ENCODE peak calls at places on chromosomes 2 and 18, in nine cellular contexts. J, X, M, K, H, L, B, A and D are unnamed samples.

GRCh38 chr2:64383016-64383588 is 70.9 kb upstream of the LGALSL start:
- DNase-seq in J (no peak), X (no peak), M (no peak), K (no peak), H (no peak), L (no peak), B (no peak), A (no peak), D (no peak)

GRCh38 chr18:52237551-52237950 is 102.4 kb upstream of the DCC start:
- DNase-seq in J (peak), X (no peak), M (no peak), K (no peak), H (no peak), L (no peak), B (no peak), A (no peak), D (peak)

GRCh38 chr2:230866704-230867561 is 2.2 kb downstream of the ITM2C start:
- DNase-seq in J (peak), X (no peak), M (no peak), K (peak), H (peak), L (no peak), B (peak), A (no peak), D (no peak)

GRCh38 chr2:174951746-174952145 is 53.4 kb downstream of the CHN1 start:
- DNase-seq in J (no peak), X (no peak), M (no peak), K (no peak), H (peak), L (no peak), B (no peak), A (no peak), D (peak)

GRCh38 chr2:31205186-31205585 is 12.1 kb downstream of the CAPN14 start:
- DNase-seq in J (no peak), X (no peak), M (no peak), K (no peak), H (no peak), L (no peak), B (no peak), A (no peak), D (no peak)

GRCh38 chr2:32564417-32565035 is 63.3 kb upstream of the TTC27 start:
- DNase-seq in J (no peak), X (peak), M (no peak), K (no peak), H (no peak), L (no peak), B (no peak), A (no peak), D (no peak)

GRCh38 chr2:153870308-153870707 is 1.4 kb upstream of the GALNT13 start:
- DNase-seq in J (no peak), X (peak), M (no peak), K (no peak), H (peak), L (no peak), B (no peak), A (no peak), D (peak)

GRCh38 chr18:67770520-67770919 is 254.0 kb upstream of the DSEL start:
- DNase-seq in J (no peak), X (no peak), M (no peak), K (no peak), H (no peak), L (no peak), B (no peak), A (no peak), D (no peak)

GRCh38 chr2:44951124-44951523 is 9.6 kb downstream of the SIX3 start:
- DNase-seq in J (no peak), X (no peak), M (no peak), K (no peak), H (no peak), L (peak), B (no peak), A (no peak), D (no peak)

GRCh38 chr2:162226836-162227235 is 16.4 kb downstream of the FAP start:
- DNase-seq in J (no peak), X (no peak), M (no peak), K (no peak), H (no peak), L (no peak), B (no peak), A (no peak), D (no peak)

GRCh38 chr2:12819098-12819465 is 102.3 kb downstream of the TRIB2 start:
- DNase-seq in J (peak), X (no peak), M (no peak), K (no peak), H (no peak), L (no peak), B (peak), A (no peak), D (peak)

GRCh38 chr2:104321141-104321799 is 532.6 kb upstream of the POU3F3 start:
- DNase-seq in J (no peak), X (no peak), M (peak), K (no peak), H (no peak), L (no peak), B (no peak), A (no peak), D (no peak)

GRCh38 chr18:9478545-9478944 is 3.2 kb downstream of the RALBP1 start:
- DNase-seq in J (no peak), X (no peak), M (no peak), K (no peak), H (no peak), L (no peak), B (peak), A (no peak), D (no peak)

GRCh38 chr2:117085719-117086118 is 728.8 kb upstream of the DDX18 start:
- DNase-seq in J (no peak), X (no peak), M (no peak), K (no peak), H (no peak), L (no peak), B (no peak), A (no peak), D (no peak)

GRCh38 chr2:219299372-219299760 is 9.8 kb downstream of the PTPRN start:
- DNase-seq in J (no peak), X (no peak), M (no peak), K (no peak), H (no peak), L (no peak), B (no peak), A (no peak), D (no peak)

GRCh38 chr2:128536925-128537620 is 218.4 kb upstream of the HS6ST1 start:
- DNase-seq in J (peak), X (peak), M (no peak), K (no peak), H (no peak), L (no peak), B (no peak), A (no peak), D (peak)

GRCh38 chr2:101657787-101658186 is 39.7 kb upstream of the MAP4K4 start:
- DNase-seq in J (peak), X (no peak), M (no peak), K (no peak), H (no peak), L (no peak), B (no peak), A (no peak), D (no peak)

GRCh38 chr2:207505728-207506127 is 24.0 kb upstream of the CREB1 start:
- DNase-seq in J (peak), X (peak), M (no peak), K (no peak), H (no peak), L (no peak), B (no peak), A (no peak), D (peak)